ENCODE peak calls at places on chromosomes 4 and X, in nine cellular contexts. One of them, this sample, is unnamed.

GRCh38 chr4:104330125-104330524 is 164.6 kb downstream of the CXXC4 start:
- DNase-seq in A549: no peak
- DNase-seq in brain microvascular endothelial cell: no peak
- DNase-seq in mucosa of descending colon: no peak
- DNase-seq in HCT116: no peak
- DNase-seq in WERI-Rb-1: no peak
- DNase-seq in left ventricle myocardium inferior: no peak
- DNase-seq in omental fat pad: no peak
- DNase-seq in endothelial cell: no peak
- DNase-seq in this sample: no peak

GRCh38 chr4:1477045-1477905 is 71.0 kb upstream of the NKX1-1 start:
- DNase-seq in HCT116: no peak
- DNase-seq in endothelial cell: no peak
- DNase-seq in WERI-Rb-1: no peak
- DNase-seq in omental fat pad: no peak
- DNase-seq in left ventricle myocardium inferior: no peak
- DNase-seq in brain microvascular endothelial cell: no peak
- DNase-seq in mucosa of descending colon: no peak
- DNase-seq in A549: no peak
- DNase-seq in this sample: peak

GRCh38 chr4:71107732-71108131 is 114.3 kb downstream of the DCK start:
- DNase-seq in HCT116: no peak
- DNase-seq in brain microvascular endothelial cell: no peak
- DNase-seq in A549: no peak
- DNase-seq in left ventricle myocardium inferior: no peak
- DNase-seq in endothelial cell: no peak
- DNase-seq in omental fat pad: no peak
- DNase-seq in mucosa of descending colon: no peak
- DNase-seq in WERI-Rb-1: no peak
- DNase-seq in this sample: no peak

GRCh38 chrX:155027509-155028066 is 944 bp downstream of the FUNDC2 start:
- DNase-seq in HCT116: peak
- DNase-seq in A549: no peak
- DNase-seq in left ventricle myocardium inferior: no peak
- DNase-seq in endothelial cell: no peak
- DNase-seq in mucosa of descending colon: peak
- DNase-seq in omental fat pad: no peak
- DNase-seq in WERI-Rb-1: no peak
- DNase-seq in brain microvascular endothelial cell: peak
- DNase-seq in this sample: no peak

GRCh38 chr4:62522273-62522672 is 1322.1 kb downstream of the ADGRL3 start:
- DNase-seq in brain microvascular endothelial cell: no peak
- DNase-seq in left ventricle myocardium inferior: no peak
- DNase-seq in mucosa of descending colon: no peak
- DNase-seq in A549: no peak
- DNase-seq in omental fat pad: no peak
- DNase-seq in WERI-Rb-1: no peak
- DNase-seq in endothelial cell: no peak
- DNase-seq in HCT116: no peak
- DNase-seq in this sample: no peak

GRCh38 chr4:147736458-147736857 is 4.6 kb downstream of the ARHGAP10 start:
- DNase-seq in endothelial cell: no peak
- DNase-seq in omental fat pad: no peak
- DNase-seq in mucosa of descending colon: no peak
- DNase-seq in left ventricle myocardium inferior: no peak
- DNase-seq in A549: peak
- DNase-seq in HCT116: no peak
- DNase-seq in WERI-Rb-1: no peak
- DNase-seq in brain microvascular endothelial cell: peak
- DNase-seq in this sample: no peak

GRCh38 chrX:19827088-19827487 is 60.3 kb downstream of the SH3KBP1 start:
- DNase-seq in WERI-Rb-1: no peak
- DNase-seq in left ventricle myocardium inferior: no peak
- DNase-seq in HCT116: no peak
- DNase-seq in endothelial cell: no peak
- DNase-seq in brain microvascular endothelial cell: no peak
- DNase-seq in omental fat pad: no peak
- DNase-seq in mucosa of descending colon: no peak
- DNase-seq in A549: no peak
- DNase-seq in this sample: no peak

GRCh38 chrX:9595131-9595530 is 130.3 kb downstream of the TBL1X start:
- DNase-seq in brain microvascular endothelial cell: peak
- DNase-seq in HCT116: no peak
- DNase-seq in mucosa of descending colon: no peak
- DNase-seq in A549: no peak
- DNase-seq in WERI-Rb-1: no peak
- DNase-seq in omental fat pad: no peak
- DNase-seq in left ventricle myocardium inferior: no peak
- DNase-seq in endothelial cell: no peak
- DNase-seq in this sample: no peak

GRCh38 chr4:61507091-61507490 is 307.0 kb downstream of the ADGRL3 start:
- DNase-seq in omental fat pad: no peak
- DNase-seq in brain microvascular endothelial cell: no peak
- DNase-seq in WERI-Rb-1: no peak
- DNase-seq in HCT116: no peak
- DNase-seq in mucosa of descending colon: no peak
- DNase-seq in A549: no peak
- DNase-seq in left ventricle myocardium inferior: no peak
- DNase-seq in endothelial cell: no peak
- DNase-seq in this sample: no peak

GRCh38 chr4:7418131-7418943 is 16.4 kb downstream of the PSAPL1 start:
- DNase-seq in mucosa of descending colon: no peak
- DNase-seq in WERI-Rb-1: peak
- DNase-seq in HCT116: no peak
- DNase-seq in omental fat pad: no peak
- DNase-seq in endothelial cell: no peak
- DNase-seq in brain microvascular endothelial cell: no peak
- DNase-seq in A549: no peak
- DNase-seq in left ventricle myocardium inferior: peak
- DNase-seq in this sample: no peak

GRCh38 chrX:132181364-132181763 is 37.9 kb downstream of the RAP2C start:
- DNase-seq in mucosa of descending colon: peak
- DNase-seq in A549: no peak
- DNase-seq in brain microvascular endothelial cell: no peak
- DNase-seq in omental fat pad: no peak
- DNase-seq in left ventricle myocardium inferior: peak
- DNase-seq in endothelial cell: no peak
- DNase-seq in HCT116: no peak
- DNase-seq in WERI-Rb-1: no peak
- DNase-seq in this sample: no peak

GRCh38 chr4:1489639-1489995 is 83.4 kb upstream of the NKX1-1 start:
- DNase-seq in HCT116: no peak
- DNase-seq in omental fat pad: no peak
- DNase-seq in brain microvascular endothelial cell: no peak
- DNase-seq in WERI-Rb-1: no peak
- DNase-seq in endothelial cell: no peak
- DNase-seq in mucosa of descending colon: no peak
- DNase-seq in A549: no peak
- DNase-seq in left ventricle myocardium inferior: no peak
- DNase-seq in this sample: no peak

GRCh38 chr4:2535386-2536192 is 858 bp upstream of the FAM193A start:
- DNase-seq in left ventricle myocardium inferior: peak
- DNase-seq in HCT116: no peak
- DNase-seq in A549: no peak
- DNase-seq in mucosa of descending colon: peak
- DNase-seq in brain microvascular endothelial cell: no peak
- DNase-seq in omental fat pad: peak
- DNase-seq in endothelial cell: peak
- DNase-seq in WERI-Rb-1: peak
- DNase-seq in this sample: peak

GRCh38 chr4:165489786-165490185 is 111.0 kb downstream of the CPE start:
- DNase-seq in WERI-Rb-1: no peak
- DNase-seq in brain microvascular endothelial cell: no peak
- DNase-seq in left ventricle myocardium inferior: no peak
- DNase-seq in omental fat pad: no peak
- DNase-seq in mucosa of descending colon: no peak
- DNase-seq in endothelial cell: no peak
- DNase-seq in A549: no peak
- DNase-seq in HCT116: no peak
- DNase-seq in this sample: no peak

GRCh38 chr4:5956285-5957021 is 61.8 kb downstream of the C4orf50 start:
- DNase-seq in WERI-Rb-1: peak
- DNase-seq in left ventricle myocardium inferior: no peak
- DNase-seq in endothelial cell: no peak
- DNase-seq in omental fat pad: no peak
- DNase-seq in mucosa of descending colon: no peak
- DNase-seq in brain microvascular endothelial cell: no peak
- DNase-seq in A549: no peak
- DNase-seq in HCT116: no peak
- DNase-seq in this sample: no peak

GRCh38 chr4:27318740-27319139 is 458.1 kb downstream of the STIM2 start:
- DNase-seq in WERI-Rb-1: peak
- DNase-seq in HCT116: peak
- DNase-seq in brain microvascular endothelial cell: no peak
- DNase-seq in mucosa of descending colon: peak
- DNase-seq in A549: peak
- DNase-seq in endothelial cell: peak
- DNase-seq in left ventricle myocardium inferior: no peak
- DNase-seq in omental fat pad: no peak
- DNase-seq in this sample: no peak

GRCh38 chrX:101291204-101291603 is at the start of gene TAF7L:
- DNase-seq in endothelial cell: no peak
- DNase-seq in A549: no peak
- DNase-seq in mucosa of descending colon: peak
- DNase-seq in brain microvascular endothelial cell: no peak
- DNase-seq in WERI-Rb-1: no peak
- DNase-seq in HCT116: no peak
- DNase-seq in omental fat pad: no peak
- DNase-seq in left ventricle myocardium inferior: no peak
- DNase-seq in this sample: no peak
- TF ChIP-seq CTCF in endothelial cell: no peak
- TF ChIP-seq CTCF in A549: no peak
- TF ChIP-seq CTCF in mucosa of descending colon: no peak
- TF ChIP-seq CTCF in brain microvascular endothelial cell: no peak
- TF ChIP-seq CTCF in WERI-Rb-1: no peak
- TF ChIP-seq CTCF in HCT116: no peak
- TF ChIP-seq CTCF in omental fat pad: no peak
- TF ChIP-seq CTCF in left ventricle myocardium inferior: no peak
- TF ChIP-seq CTCF in this sample: no peak

GRCh38 chrX:120377179-120377578 is 15.3 kb downstream of the ATP1B4 start:
- DNase-seq in brain microvascular endothelial cell: no peak
- DNase-seq in WERI-Rb-1: no peak
- DNase-seq in HCT116: no peak
- DNase-seq in omental fat pad: no peak
- DNase-seq in endothelial cell: no peak
- DNase-seq in left ventricle myocardium inferior: no peak
- DNase-seq in mucosa of descending colon: no peak
- DNase-seq in A549: no peak
- DNase-seq in this sample: no peak

GRCh38 chrX:120378570-120378969 is 16.7 kb downstream of the ATP1B4 start:
- DNase-seq in WERI-Rb-1: no peak
- DNase-seq in omental fat pad: no peak
- DNase-seq in HCT116: no peak
- DNase-seq in endothelial cell: no peak
- DNase-seq in brain microvascular endothelial cell: no peak
- DNase-seq in left ventricle myocardium inferior: no peak
- DNase-seq in A549: no peak
- DNase-seq in mucosa of descending colon: no peak
- DNase-seq in this sample: no peak

GRCh38 chrX:120380699-120381098 is 18.8 kb downstream of the ATP1B4 start:
- DNase-seq in left ventricle myocardium inferior: no peak
- DNase-seq in WERI-Rb-1: peak
- DNase-seq in endothelial cell: peak
- DNase-seq in omental fat pad: no peak
- DNase-seq in HCT116: peak
- DNase-seq in mucosa of descending colon: peak
- DNase-seq in A549: peak
- DNase-seq in brain microvascular endothelial cell: no peak
- DNase-seq in this sample: no peak
- TF ChIP-seq CTCF in left ventricle myocardium inferior: peak
- TF ChIP-seq CTCF in WERI-Rb-1: peak
- TF ChIP-seq CTCF in endothelial cell: no peak
- TF ChIP-seq CTCF in omental fat pad: no peak
- TF ChIP-seq CTCF in HCT116: peak
- TF ChIP-seq CTCF in mucosa of descending colon: no peak
- TF ChIP-seq CTCF in A549: peak
- TF ChIP-seq CTCF in brain microvascular endothelial cell: peak
- TF ChIP-seq CTCF in this sample: no peak

GRCh38 chr4:17614416-17615299 is at the start of gene MED28:
- DNase-seq in mucosa of descending colon: peak
- DNase-seq in endothelial cell: peak
- DNase-seq in left ventricle myocardium inferior: peak
- DNase-seq in omental fat pad: peak
- DNase-seq in brain microvascular endothelial cell: peak
- DNase-seq in A549: peak
- DNase-seq in WERI-Rb-1: peak
- DNase-seq in HCT116: peak
- DNase-seq in this sample: peak
- TF ChIP-seq CTCF in mucosa of descending colon: no peak
- TF ChIP-seq CTCF in endothelial cell: no peak
- TF ChIP-seq CTCF in left ventricle myocardium inferior: peak
- TF ChIP-seq CTCF in omental fat pad: no peak
- TF ChIP-seq CTCF in brain microvascular endothelial cell: peak
- TF ChIP-seq CTCF in A549: no peak
- TF ChIP-seq CTCF in WERI-Rb-1: peak
- TF ChIP-seq CTCF in HCT116: no peak
- TF ChIP-seq CTCF in this sample: no peak

GRCh38 chr4:17324431-17324830 is 187.5 kb downstream of the QDPR start:
- DNase-seq in mucosa of descending colon: peak
- DNase-seq in HCT116: peak
- DNase-seq in left ventricle myocardium inferior: no peak
- DNase-seq in omental fat pad: peak
- DNase-seq in A549: no peak
- DNase-seq in brain microvascular endothelial cell: peak
- DNase-seq in endothelial cell: peak
- DNase-seq in WERI-Rb-1: peak
- DNase-seq in this sample: no peak
- TF ChIP-seq CTCF in mucosa of descending colon: no peak
- TF ChIP-seq CTCF in HCT116: peak
- TF ChIP-seq CTCF in left ventricle myocardium inferior: peak
- TF ChIP-seq CTCF in omental fat pad: peak
- TF ChIP-seq CTCF in A549: peak
- TF ChIP-seq CTCF in brain microvascular endothelial cell: peak
- TF ChIP-seq CTCF in endothelial cell: peak
- TF ChIP-seq CTCF in WERI-Rb-1: peak
- TF ChIP-seq CTCF in this sample: no peak